ENCODE peak calls at places on chromosomes 6 and 20, in five cellular contexts. R, C, H, B and F are unnamed samples.
A peak's percentile ranks its signal among the peaks of the same experiment; 100 is the strongest.

GRCh38 chr6:39962831-39963230 is 28.6 kb upstream of the MOCS1 start:
- DNase-seq in R (no peak), C (no peak), H (no peak), B (peak; percentile 59), F (peak; percentile 50)

GRCh38 chr6:166957087-166957804 is 896 bp upstream of the RNASET2 start:
- DNase-seq in R (peak; percentile 82), C (no peak), H (no peak), B (no peak), F (peak; percentile 35)

GRCh38 chr6:125747589-125748533 is 1.6 kb upstream of the HEY2 start:
- DNase-seq in R (peak; percentile 81), C (no peak), H (no peak), B (peak; percentile 77), F (no peak)

GRCh38 chr6:137389150-137389664 is 105.0 kb downstream of the OLIG3 start:
- DNase-seq in R (no peak), C (peak; percentile 66), H (no peak), B (no peak), F (no peak)

GRCh38 chr6:101607286-101607685 is 213.8 kb downstream of the GRIK2 start:
- DNase-seq in R (no peak), C (no peak), H (no peak), B (no peak), F (no peak)

GRCh38 chr6:112150363-112150762 is 63.0 kb downstream of the FAM229B start:
- DNase-seq in R (peak; percentile 64), C (no peak), H (no peak), B (no peak), F (peak; percentile 68)

GRCh38 chr6:76644231-76644630 is 571.8 kb upstream of the IMPG1 start:
- DNase-seq in R (no peak), C (no peak), H (no peak), B (no peak), F (no peak)

GRCh38 chr6:88166901-88167624 is 916 bp upstream of the CNR1 start:
- DNase-seq in R (peak; percentile 57), C (no peak), H (no peak), B (peak; percentile 69), F (no peak)

GRCh38 chr20:15895560-15896084 is 677.6 kb downstream of the KIF16B start:
- DNase-seq in R (no peak), C (no peak), H (no peak), B (no peak), F (no peak)

GRCh38 chr20:45407067-45407745 is 883 bp upstream of the DBNDD2 start:
- DNase-seq in R (peak; percentile 78), C (no peak), H (peak; percentile 40), B (peak; percentile 94), F (peak; percentile 28)

GRCh38 chr20:62845818-62846527 is 15.6 kb downstream of the TCFL5 start:
- DNase-seq in R (no peak), C (no peak), H (no peak), B (peak; percentile 57), F (peak; percentile 6)

GRCh38 chr6:13794184-13794583 is 20.2 kb downstream of the MCUR1 start:
- DNase-seq in R (no peak), C (no peak), H (peak; percentile 56), B (peak; percentile 73), F (peak; percentile 84)

GRCh38 chr20:63369724-63370622 is 8.8 kb upstream of the CHRNA4 start:
- DNase-seq in R (no peak), C (no peak), H (no peak), B (no peak), F (no peak)

GRCh38 chr20:58344741-58345140 is 35.2 kb downstream of the RAB22A start:
- DNase-seq in R (no peak), C (no peak), H (no peak), B (peak; percentile 44), F (peak; percentile 51)

GRCh38 chr20:38649275-38649891 is 47.8 kb downstream of the ARHGAP40 start:
- DNase-seq in R (peak; percentile 45), C (no peak), H (peak; percentile 20), B (no peak), F (no peak)

GRCh38 chr6:50147371-50147770 is 97.6 kb upstream of the DEFB112 start:
- DNase-seq in R (peak; percentile 73), C (no peak), H (no peak), B (no peak), F (no peak)

GRCh38 chr6:77740380-77740779 is 87.5 kb downstream of the MEI4 start:
- DNase-seq in R (peak; percentile 65), C (no peak), H (peak; percentile 5), B (peak; percentile 62), F (peak; percentile 18)

GRCh38 chr6:135880066-135880972 is 28.8 kb downstream of the PDE7B start:
- DNase-seq in R (no peak), C (peak; percentile 31), H (peak; percentile 81), B (peak; percentile 71), F (peak; percentile 72)

GRCh38 chr6:133756046-133756445 is 132.9 kb upstream of the TCF21 start:
- DNase-seq in R (no peak), C (no peak), H (no peak), B (peak; percentile 21), F (peak; percentile 63)

GRCh38 chr20:43220612-43221011 is 30.9 kb upstream of the PTPRT start:
- DNase-seq in R (no peak), C (no peak), H (peak; percentile 51), B (no peak), F (peak; percentile 1)